ENCODE peak calls at places on chromosome 1, in four cellular contexts. A is HEK293T, L is K562, N is IMR-90. G is an unnamed sample.

GRCh38 chr1:94526581-94526980 is 15.0 kb downstream of the F3 start:
- DNase-seq in A (no peak), L (no peak), N (no peak), G (no peak)

GRCh38 chr1:113452921-113453770 is 62.8 kb downstream of the MAGI3 start:
- DNase-seq in A (peak), L (peak), N (peak), G (no peak)

GRCh38 chr1:219833214-219833816 is 95.0 kb downstream of the SLC30A10 start:
- DNase-seq in A (no peak), L (no peak), N (no peak), G (no peak)

GRCh38 chr1:226638001-226638601 is 89.5 kb downstream of the STUM start:
- DNase-seq in A (no peak), L (no peak), N (no peak), G (no peak)

GRCh38 chr1:209576798-209577197 is 6.7 kb upstream of the CAMK1G start:
- DNase-seq in A (peak), L (peak), N (peak), G (peak)

GRCh38 chr1:171245458-171246064 is 2.7 kb upstream of the FMO1 start:
- DNase-seq in A (peak), L (peak), N (peak), G (peak)

GRCh38 chr1:228088586-228089498 is 6.3 kb downstream of the ARF1 start:
- DNase-seq in A (no peak), L (no peak), N (no peak), G (no peak)

GRCh38 chr1:246107516-246108277 is 399.4 kb downstream of the SMYD3 start:
- DNase-seq in A (no peak), L (no peak), N (peak), G (no peak)

GRCh38 chr1:182968151-182968741 is 15.3 kb upstream of the SHCBP1L start:
- DNase-seq in A (no peak), L (no peak), N (peak), G (no peak)

GRCh38 chr1:92968138-92969032 is 7.1 kb upstream of the DIPK1A start:
- DNase-seq in A (no peak), L (peak), N (no peak), G (no peak)

GRCh38 chr1:94876362-94876761 is 50.5 kb downstream of the CNN3 start:
- DNase-seq in A (no peak), L (no peak), N (peak), G (no peak)

DNA sequence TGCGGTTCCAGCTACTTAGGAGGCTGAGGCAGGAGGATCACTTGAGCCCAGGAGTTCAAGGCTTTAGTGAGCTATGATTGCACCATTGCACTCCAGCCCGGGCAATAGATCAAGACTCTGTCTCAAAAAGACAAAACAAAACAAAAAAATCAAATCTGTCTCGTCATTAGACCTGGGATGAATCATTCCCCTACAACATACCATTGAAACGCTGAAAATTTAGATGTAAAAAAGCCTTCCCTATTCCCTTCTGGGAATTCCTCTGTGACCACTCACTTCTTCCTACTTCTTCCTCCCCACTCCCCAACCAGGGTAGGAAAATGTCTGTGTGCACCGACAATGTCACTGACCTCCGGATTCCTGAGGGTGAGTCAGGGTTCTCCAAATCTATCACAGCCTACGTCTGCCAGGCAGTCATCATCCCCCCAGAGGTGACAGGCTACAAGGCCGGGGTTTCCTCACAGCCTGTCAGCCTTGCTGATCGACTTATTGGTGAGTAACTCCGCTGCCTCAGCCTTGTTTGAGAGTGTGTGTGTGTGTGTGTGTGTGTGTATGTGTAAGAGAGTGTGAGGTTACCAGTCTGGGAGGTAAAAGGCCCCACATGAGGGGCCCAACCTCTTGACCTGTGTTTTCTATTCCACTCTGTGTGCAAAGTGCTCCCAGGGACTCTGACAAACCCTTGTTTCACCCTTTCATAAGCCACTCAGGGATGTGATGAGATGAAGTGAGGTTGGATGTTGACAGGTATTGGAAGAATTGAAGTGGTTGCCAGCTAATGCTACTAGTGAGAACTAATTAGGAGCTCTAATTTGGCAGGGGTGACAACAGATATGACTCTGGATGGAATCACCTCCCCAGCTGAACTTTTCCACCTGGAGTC is 16.3 kb upstream of the SARS1 start:
- DNase-seq in A (no peak), L (peak), N (peak), G (peak)
- TF ChIP-seq BHLHE40 in A (no peak), L (no peak), N (peak), G (no peak)

DNA sequence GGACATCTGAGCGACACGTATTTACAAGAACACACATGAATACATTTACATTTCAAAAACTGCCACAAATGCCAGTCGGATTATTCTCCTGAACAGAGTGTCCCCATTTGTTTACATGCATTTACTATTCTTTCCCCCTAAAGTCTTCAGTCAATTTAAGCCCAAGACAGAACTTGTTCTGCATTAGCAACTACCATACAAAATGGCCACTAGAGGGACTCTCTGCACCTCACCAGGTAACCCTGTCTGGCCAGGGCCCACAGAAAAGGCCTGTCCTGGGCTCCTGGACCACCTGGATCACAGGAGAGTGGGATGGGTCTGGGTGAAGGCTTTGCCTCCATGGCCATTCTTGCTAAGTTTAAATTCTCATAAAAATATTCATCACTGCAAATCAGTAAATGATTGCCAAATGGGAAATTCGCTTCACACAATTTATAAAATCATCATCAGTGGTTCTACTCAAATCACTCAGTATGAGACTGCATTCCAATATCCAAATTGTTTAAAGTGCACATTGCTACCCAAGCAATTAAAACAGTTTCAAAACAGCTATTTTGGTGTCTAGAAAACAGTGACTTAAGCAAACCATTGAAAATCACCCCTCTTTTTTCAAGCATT is 12.5 kb upstream of the GUCA2A start:
- DNase-seq in A (peak), L (peak), N (peak), G (peak)
- TF ChIP-seq BHLHE40 in A (no peak), L (no peak), N (no peak), G (no peak)

DNA sequence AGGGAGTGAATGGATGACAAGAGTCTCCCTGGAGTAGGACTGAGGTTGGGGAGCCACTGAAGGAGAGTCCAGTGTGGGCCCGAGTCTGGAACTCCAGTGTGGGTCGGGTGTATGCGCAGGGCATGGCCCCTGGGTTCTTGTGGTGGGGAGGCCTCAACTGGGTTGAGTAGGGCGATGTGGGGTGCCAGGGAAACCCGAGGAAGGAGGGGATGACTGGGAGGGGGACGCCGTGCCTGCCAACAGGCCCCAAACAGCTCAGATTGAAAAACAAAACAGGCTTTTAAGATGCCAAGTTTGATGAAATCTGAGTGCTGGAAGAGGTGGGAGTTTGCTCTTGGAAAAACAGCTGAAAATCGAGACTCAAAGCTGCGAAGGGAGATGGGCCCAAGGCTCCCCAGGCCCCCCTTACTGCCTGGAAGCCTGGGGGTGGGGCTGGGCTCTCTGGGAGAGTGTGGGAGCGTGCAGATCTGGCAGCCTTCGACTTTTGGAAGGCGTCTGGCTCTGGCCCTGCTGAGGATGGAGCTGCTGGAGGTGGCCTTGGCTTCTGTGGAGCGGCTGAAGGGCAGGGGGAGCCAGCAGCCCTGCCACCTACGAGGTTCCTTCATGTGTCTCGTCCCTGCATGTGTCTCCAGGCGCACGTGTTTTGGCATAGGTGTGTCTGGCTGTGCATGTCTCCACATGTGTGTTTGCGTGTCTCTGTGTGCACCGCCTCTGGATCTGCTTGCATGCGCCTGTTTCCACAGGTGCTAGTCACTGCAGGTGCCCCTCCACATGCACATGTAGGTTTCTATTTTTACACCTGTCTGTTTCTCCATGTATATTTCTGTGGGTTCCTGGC is 33.3 kb downstream of the PTPRF start:
- DNase-seq in A (no peak), L (no peak), N (no peak), G (no peak)
- TF ChIP-seq BHLHE40 in A (no peak), L (no peak), N (no peak), G (no peak)

DNA sequence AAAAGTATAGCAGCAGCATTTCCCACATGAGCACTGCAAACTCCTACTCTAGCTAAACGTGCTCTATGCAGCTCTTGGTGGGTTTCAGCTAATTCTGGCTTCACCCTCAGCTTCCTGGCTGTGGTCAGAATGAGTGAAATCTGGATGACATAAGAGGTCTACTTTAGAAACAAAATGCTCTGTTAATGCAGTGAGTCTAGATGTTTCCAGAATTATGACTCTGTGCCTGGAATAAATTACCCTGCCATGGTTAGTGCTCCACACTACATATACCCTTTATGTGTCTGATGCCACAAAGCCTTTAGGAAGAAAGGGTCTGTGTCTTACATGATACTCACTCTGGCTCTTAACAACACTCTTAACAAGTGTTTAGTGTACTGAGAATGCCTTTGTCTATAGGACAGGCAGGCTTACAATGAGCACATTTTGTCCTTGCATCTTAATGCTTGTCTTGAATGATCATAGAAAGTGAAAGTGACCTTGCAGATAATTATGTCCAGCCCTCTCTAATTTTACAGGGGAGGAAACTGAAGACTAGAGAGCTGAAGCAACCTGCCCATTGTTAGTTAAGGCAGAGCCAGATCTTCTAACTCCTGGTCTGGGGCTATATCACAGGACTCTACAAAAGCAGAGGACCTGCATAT is 9.2 kb downstream of the S100A10 start:
- DNase-seq in A (no peak), L (no peak), N (no peak), G (no peak)
- TF ChIP-seq BHLHE40 in A (no peak), L (no peak), N (no peak), G (no peak)

DNA sequence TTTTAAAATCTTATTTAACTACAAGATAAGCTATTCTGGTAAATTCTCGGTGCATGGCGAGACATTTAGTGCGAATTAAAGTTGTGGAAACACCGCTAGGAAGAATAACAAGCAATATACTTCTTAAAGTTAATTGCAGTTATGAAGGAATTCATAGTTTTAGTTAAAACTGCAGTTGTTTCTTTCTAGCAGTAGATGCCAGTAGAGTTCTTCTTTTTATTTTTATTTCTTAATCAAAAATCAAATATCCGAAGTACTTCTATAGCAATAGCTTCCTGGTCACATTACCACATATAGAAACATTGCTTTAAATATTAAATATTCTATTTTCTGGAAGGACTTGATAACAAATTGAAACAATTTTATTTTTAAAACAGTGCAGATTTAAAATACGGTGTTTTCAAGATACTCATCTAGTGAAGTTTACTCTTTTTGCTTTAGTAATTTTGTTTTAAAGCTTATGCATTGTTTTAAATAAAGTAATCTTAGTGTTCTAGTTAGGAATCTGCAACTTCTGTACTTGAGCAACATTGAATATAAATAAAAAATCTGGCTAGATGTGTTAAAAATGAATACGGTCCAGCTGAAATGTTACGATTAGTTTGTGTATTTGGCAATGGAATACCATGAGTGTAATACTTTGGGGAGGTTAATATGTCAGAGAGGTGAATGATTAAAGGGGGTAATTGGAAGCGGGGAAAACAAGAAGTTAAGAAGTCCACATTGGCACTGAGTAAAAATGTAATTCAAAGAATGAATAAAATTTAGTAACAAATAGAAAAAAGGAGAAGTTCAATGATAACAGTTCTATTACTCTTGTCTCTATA is 2.7 kb upstream of the PRKACB start:
- DNase-seq in A (no peak), L (no peak), N (peak), G (no peak)
- TF ChIP-seq BHLHE40 in A (no peak), L (no peak), N (no peak), G (no peak)

GRCh38 chr1:247180581-247180980 is 8.8 kb upstream of the ZNF124 start:
- DNase-seq in A (no peak), L (no peak), N (no peak), G (no peak)
- TF ChIP-seq BHLHE40 in A (no peak), L (no peak), N (no peak), G (no peak)

G was measured in A549.